ENCODE peak calls at places on chromosomes 7 and 10, in six cellular contexts. One of them, this sample, is unnamed. For H3K4me1, the result is how much of the 10 kb centered on the place peaks cover.

GRCh38 chr10:130968511-130968910 is 343.0 kb downstream of the TCERG1L start:
- DNase-seq in mesenchymal stem cell: no peak
- DNase-seq in Peyer's patch: no peak
- DNase-seq in stomach: no peak
- DNase-seq in sigmoid colon: no peak
- DNase-seq in kidney: no peak
- DNase-seq in this sample: no peak

GRCh38 chr10:132783165-132783736 is 2.7 kb downstream of the NKX6-2 start:
- DNase-seq in mesenchymal stem cell: no peak
- DNase-seq in Peyer's patch: no peak
- DNase-seq in stomach: no peak
- DNase-seq in sigmoid colon: no peak
- DNase-seq in kidney: no peak
- DNase-seq in this sample: no peak

GRCh38 chr10:96991313-96991841 is 159.3 kb downstream of the LCOR start:
- DNase-seq in mesenchymal stem cell: peak
- DNase-seq in Peyer's patch: no peak
- DNase-seq in stomach: no peak
- DNase-seq in sigmoid colon: no peak
- DNase-seq in kidney: no peak
- DNase-seq in this sample: no peak

GRCh38 chr10:115417585-115418265 is 324.6 kb downstream of the ATRNL1 start:
- DNase-seq in mesenchymal stem cell: peak
- DNase-seq in Peyer's patch: peak
- DNase-seq in stomach: no peak
- DNase-seq in sigmoid colon: peak
- DNase-seq in kidney: peak
- DNase-seq in this sample: peak

GRCh38 chr10:1294748-1295147 is 238.6 kb downstream of the WDR37 start:
- DNase-seq in mesenchymal stem cell: no peak
- DNase-seq in Peyer's patch: no peak
- DNase-seq in stomach: no peak
- DNase-seq in sigmoid colon: no peak
- DNase-seq in kidney: no peak
- DNase-seq in this sample: no peak

GRCh38 chr7:118153551-118154177 is 30.3 kb upstream of the LSM8 start:
- DNase-seq in mesenchymal stem cell: peak
- DNase-seq in Peyer's patch: peak
- DNase-seq in stomach: no peak
- DNase-seq in sigmoid colon: no peak
- DNase-seq in kidney: no peak
- DNase-seq in this sample: peak

GRCh38 chr10:35822316-35822715 is 180.2 kb upstream of the FZD8 start:
- DNase-seq in mesenchymal stem cell: peak
- DNase-seq in Peyer's patch: peak
- DNase-seq in stomach: peak
- DNase-seq in sigmoid colon: peak
- DNase-seq in kidney: peak
- DNase-seq in this sample: no peak

GRCh38 chr10:79056361-79056735 is 12.4 kb upstream of the ZMIZ1 start:
- DNase-seq in mesenchymal stem cell: no peak
- DNase-seq in Peyer's patch: peak
- DNase-seq in stomach: peak
- DNase-seq in sigmoid colon: peak
- DNase-seq in kidney: peak
- DNase-seq in this sample: no peak

GRCh38 chr10:14658331-14659122 is 116.2 kb downstream of the FAM107B start:
- DNase-seq in mesenchymal stem cell: peak
- DNase-seq in Peyer's patch: no peak
- DNase-seq in stomach: no peak
- DNase-seq in sigmoid colon: no peak
- DNase-seq in kidney: no peak
- DNase-seq in this sample: no peak

GRCh38 chr7:29003703-29004102 is 45.6 kb upstream of the TRIL start:
- DNase-seq in mesenchymal stem cell: no peak
- DNase-seq in Peyer's patch: no peak
- DNase-seq in stomach: no peak
- DNase-seq in sigmoid colon: no peak
- DNase-seq in kidney: no peak
- DNase-seq in this sample: no peak

GRCh38 chr7:134920026-134920758 is 66.1 kb upstream of the AGBL3 start:
- DNase-seq in mesenchymal stem cell: peak
- DNase-seq in Peyer's patch: no peak
- DNase-seq in stomach: no peak
- DNase-seq in sigmoid colon: no peak
- DNase-seq in kidney: no peak
- DNase-seq in this sample: no peak

GRCh38 chr10:28592953-28593352 is 60.0 kb downstream of the WAC start:
- DNase-seq in mesenchymal stem cell: peak
- DNase-seq in Peyer's patch: no peak
- DNase-seq in stomach: no peak
- DNase-seq in sigmoid colon: no peak
- DNase-seq in kidney: no peak
- DNase-seq in this sample: no peak

GRCh38 chr10:27614776-27615175 is 110.7 kb downstream of the RAB18 start:
- DNase-seq in mesenchymal stem cell: no peak
- DNase-seq in Peyer's patch: no peak
- DNase-seq in stomach: no peak
- DNase-seq in sigmoid colon: no peak
- DNase-seq in kidney: no peak
- DNase-seq in this sample: no peak

GRCh38 chr10:85658518-85658917 is 708.1 kb downstream of the GRID1 start:
- DNase-seq in mesenchymal stem cell: no peak
- DNase-seq in Peyer's patch: no peak
- DNase-seq in stomach: no peak
- DNase-seq in sigmoid colon: no peak
- DNase-seq in kidney: no peak
- DNase-seq in this sample: no peak

GRCh38 chr10:63105811-63106755 is 27.0 kb upstream of the NRBF2 start:
- DNase-seq in mesenchymal stem cell: peak
- DNase-seq in Peyer's patch: peak
- DNase-seq in stomach: no peak
- DNase-seq in sigmoid colon: no peak
- DNase-seq in kidney: no peak
- DNase-seq in this sample: no peak

GRCh38 chr10:125148576-125148975 is 11.8 kb downstream of the CTBP2 start:
- DNase-seq in mesenchymal stem cell: peak
- DNase-seq in Peyer's patch: no peak
- DNase-seq in stomach: no peak
- DNase-seq in sigmoid colon: no peak
- DNase-seq in kidney: no peak
- DNase-seq in this sample: no peak

GRCh38 chr10:70458329-70459060 is 17.0 kb upstream of the NODAL start:
- DNase-seq in mesenchymal stem cell: peak
- DNase-seq in Peyer's patch: peak
- DNase-seq in stomach: peak
- DNase-seq in sigmoid colon: peak
- DNase-seq in kidney: peak
- DNase-seq in this sample: peak

GRCh38 chr10:49092477-49092876 is 22.8 kb downstream of the VSTM4 start:
- DNase-seq in mesenchymal stem cell: no peak
- DNase-seq in Peyer's patch: no peak
- DNase-seq in stomach: no peak
- DNase-seq in sigmoid colon: no peak
- DNase-seq in kidney: no peak
- DNase-seq in this sample: no peak

GRCh38 chr7:30779574-30779973 is 8.4 kb downstream of the MINDY4 start:
- DNase-seq in mesenchymal stem cell: no peak
- DNase-seq in Peyer's patch: no peak
- DNase-seq in stomach: no peak
- DNase-seq in sigmoid colon: no peak
- DNase-seq in kidney: no peak
- DNase-seq in this sample: no peak

DNA sequence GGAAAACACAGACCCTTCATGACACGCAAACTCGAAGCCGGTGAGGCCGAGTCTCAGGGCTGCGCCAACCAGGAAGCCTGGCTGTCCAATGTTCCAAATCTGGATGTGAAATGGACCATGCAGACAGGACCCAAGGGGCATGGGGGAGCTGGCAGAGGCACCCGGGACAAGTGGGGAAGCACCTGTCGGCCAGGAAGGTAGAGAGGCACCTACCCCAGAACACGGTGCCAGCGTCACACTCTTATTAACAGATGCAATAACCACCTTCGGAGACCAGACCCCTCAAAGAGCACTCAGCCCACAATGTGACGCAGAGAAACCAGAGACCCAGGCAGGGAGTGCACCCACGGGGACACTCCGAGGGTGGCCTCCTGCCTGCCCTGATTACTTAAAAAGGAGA is 88.3 kb upstream of the PDGFA start:
- DNase-seq in mesenchymal stem cell: no peak
- DNase-seq in Peyer's patch: no peak
- DNase-seq in stomach: no peak
- DNase-seq in sigmoid colon: no peak
- DNase-seq in kidney: peak
- DNase-seq in this sample: no peak
- H3K4me1 ChIP-seq in mesenchymal stem cell: under half
- H3K4me1 ChIP-seq in Peyer's patch: under half
- H3K4me1 ChIP-seq in stomach: under half
- H3K4me1 ChIP-seq in sigmoid colon: under half
- H3K4me1 ChIP-seq in kidney: under half
- H3K4me1 ChIP-seq in this sample: under half

DNA sequence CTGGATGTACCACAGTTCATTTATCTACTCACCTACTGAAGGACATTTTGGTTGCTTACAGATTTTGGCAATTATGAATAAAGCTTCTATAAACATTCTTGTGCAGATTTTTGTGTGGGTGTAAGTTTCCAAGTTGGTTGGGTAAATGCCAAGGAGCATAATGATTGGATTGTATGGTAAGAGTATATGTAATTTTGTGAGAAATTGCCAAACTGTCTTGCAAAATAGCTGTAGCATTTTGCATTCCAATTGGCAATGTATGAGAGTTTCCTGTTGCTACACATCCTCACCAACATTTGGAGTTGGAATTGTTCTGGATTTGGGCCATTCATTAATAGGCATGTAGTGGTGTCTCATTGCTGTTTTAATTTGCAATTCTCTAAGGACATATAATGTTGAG is 33.9 kb upstream of the HYAL4 start:
- DNase-seq in mesenchymal stem cell: no peak
- DNase-seq in Peyer's patch: no peak
- DNase-seq in stomach: no peak
- DNase-seq in sigmoid colon: no peak
- DNase-seq in kidney: no peak
- DNase-seq in this sample: no peak
- H3K4me3 ChIP-seq in mesenchymal stem cell: no peak
- H3K4me3 ChIP-seq in Peyer's patch: no peak
- H3K4me3 ChIP-seq in stomach: no peak
- H3K4me3 ChIP-seq in sigmoid colon: no peak
- H3K4me3 ChIP-seq in kidney: no peak
- H3K4me3 ChIP-seq in this sample: no peak

GRCh38 chr10:86756511-86757109 is at the start of gene BMPR1A:
- DNase-seq in mesenchymal stem cell: no peak
- DNase-seq in Peyer's patch: no peak
- DNase-seq in stomach: peak
- DNase-seq in sigmoid colon: no peak
- DNase-seq in kidney: no peak
- DNase-seq in this sample: peak
- H3K4me1 ChIP-seq in mesenchymal stem cell: under half
- H3K4me1 ChIP-seq in Peyer's patch: under half
- H3K4me1 ChIP-seq in stomach: half or more
- H3K4me1 ChIP-seq in sigmoid colon: under half
- H3K4me1 ChIP-seq in kidney: under half
- H3K4me1 ChIP-seq in this sample: under half

GRCh38 chr10:18240185-18240882 is 100.1 kb downstream of the CACNB2 start:
- DNase-seq in mesenchymal stem cell: no peak
- DNase-seq in Peyer's patch: no peak
- DNase-seq in stomach: no peak
- DNase-seq in sigmoid colon: no peak
- DNase-seq in kidney: no peak
- DNase-seq in this sample: no peak
- H3K4me3 ChIP-seq in mesenchymal stem cell: peak
- H3K4me3 ChIP-seq in Peyer's patch: no peak
- H3K4me3 ChIP-seq in stomach: no peak
- H3K4me3 ChIP-seq in sigmoid colon: no peak
- H3K4me3 ChIP-seq in kidney: no peak
- H3K4me3 ChIP-seq in this sample: no peak

GRCh38 chr7:98242342-98242741 is 9.7 kb downstream of the TECPR1 start:
- DNase-seq in mesenchymal stem cell: no peak
- DNase-seq in Peyer's patch: no peak
- DNase-seq in stomach: no peak
- DNase-seq in sigmoid colon: no peak
- DNase-seq in kidney: no peak
- DNase-seq in this sample: no peak
- H3K4me1 ChIP-seq in mesenchymal stem cell: under half
- H3K4me1 ChIP-seq in Peyer's patch: under half
- H3K4me1 ChIP-seq in stomach: under half
- H3K4me1 ChIP-seq in sigmoid colon: under half
- H3K4me1 ChIP-seq in kidney: under half
- H3K4me1 ChIP-seq in this sample: under half

GRCh38 chr7:133859191-133859590 is 267.9 kb upstream of the LRGUK start:
- DNase-seq in mesenchymal stem cell: no peak
- DNase-seq in Peyer's patch: no peak
- DNase-seq in stomach: no peak
- DNase-seq in sigmoid colon: no peak
- DNase-seq in kidney: no peak
- DNase-seq in this sample: no peak
- H3K4me3 ChIP-seq in mesenchymal stem cell: no peak
- H3K4me3 ChIP-seq in Peyer's patch: no peak
- H3K4me3 ChIP-seq in stomach: no peak
- H3K4me3 ChIP-seq in sigmoid colon: no peak
- H3K4me3 ChIP-seq in kidney: no peak
- H3K4me3 ChIP-seq in this sample: no peak

DNA sequence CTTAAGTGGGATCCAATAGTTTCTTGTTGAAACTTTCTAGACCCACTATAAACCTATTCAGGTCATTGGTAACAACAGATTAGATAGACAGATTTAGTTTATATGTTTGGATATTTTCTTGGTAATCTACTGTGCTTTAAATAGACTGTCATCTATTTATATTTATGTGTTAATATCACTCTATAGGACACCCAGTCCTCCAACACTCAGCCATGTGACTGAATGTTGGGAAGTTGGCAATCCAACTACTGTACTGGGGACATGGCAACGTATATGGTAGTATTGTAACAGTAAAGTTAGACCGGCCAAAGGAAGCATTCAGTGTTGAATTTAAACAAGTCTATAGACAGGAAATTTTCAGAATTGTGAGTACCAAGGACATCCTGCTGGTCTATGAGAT is 42.6 kb upstream of the HECTD2 start:
- DNase-seq in mesenchymal stem cell: no peak
- DNase-seq in Peyer's patch: no peak
- DNase-seq in stomach: no peak
- DNase-seq in sigmoid colon: no peak
- DNase-seq in kidney: no peak
- DNase-seq in this sample: no peak
- H3K4me1 ChIP-seq in mesenchymal stem cell: under half
- H3K4me1 ChIP-seq in Peyer's patch: under half
- H3K4me1 ChIP-seq in stomach: under half
- H3K4me1 ChIP-seq in sigmoid colon: under half
- H3K4me1 ChIP-seq in kidney: under half
- H3K4me1 ChIP-seq in this sample: under half

This sample was measured in pancreas.